ENCODE peak calls at places on chromosomes 6 and 20, in nine cellular contexts. E is NCI-H2029; G is activated CD8-positive, alpha-beta memory T cell treated with anti-CD3 and anti-CD28 coated beads for 24 hours; T is foreskin keratinocyte; O is neural crest cell; X is HT1080; M is HCT116; H is CD4-positive, alpha-beta memory T cell; C is AG20443. Q is an unnamed sample.

GRCh38 chr20:58014628-58015315 is 213.7 kb downstream of the ANKRD60 start:
- DNase-seq in E (no peak), G (no peak), T (peak; percentile 72), O (no peak), X (peak; percentile 93), M (peak; percentile 80), H (peak; percentile 44), C (no peak), Q (no peak)

GRCh38 chr6:75151013-75151412 is 54.8 kb downstream of the COL12A1 start:
- DNase-seq in E (no peak), G (no peak), T (no peak), O (no peak), X (no peak), M (no peak), H (no peak), C (no peak), Q (no peak)

GRCh38 chr6:105509506-105510331 is 106.8 kb upstream of the PREP start:
- DNase-seq in E (no peak), G (no peak), T (no peak), O (peak; percentile 16), X (no peak), M (peak; percentile 6), H (no peak), C (peak; percentile 21), Q (no peak)

GRCh38 chr20:3901028-3901746 is 12.0 kb downstream of the PANK2 start:
- DNase-seq in E (no peak), G (no peak), T (no peak), O (no peak), X (no peak), M (no peak), H (no peak), C (no peak), Q (no peak)

GRCh38 chr6:14841901-14842421 is 403.9 kb upstream of the JARID2 start:
- DNase-seq in E (no peak), G (no peak), T (peak; percentile 19), O (no peak), X (peak; percentile 15), M (no peak), H (no peak), C (peak; percentile 80), Q (no peak)

GRCh38 chr6:126824815-126825214 is 293.7 kb upstream of the RSPO3 start:
- DNase-seq in E (no peak), G (no peak), T (no peak), O (no peak), X (no peak), M (no peak), H (no peak), C (no peak), Q (no peak)

GRCh38 chr6:5657684-5658429 is 348.9 kb downstream of the NRN1 start:
- DNase-seq in E (no peak), G (no peak), T (no peak), O (no peak), X (no peak), M (no peak), H (no peak), C (peak; percentile 56), Q (no peak)

GRCh38 chr6:130381459-130382380 is 15.9 kb downstream of the TMEM200A start:
- DNase-seq in E (no peak), G (no peak), T (no peak), O (no peak), X (no peak), M (no peak), H (peak; percentile 60), C (no peak), Q (no peak)

GRCh38 chr6:45586216-45587171 is 208.8 kb upstream of the SUPT3H start:
- DNase-seq in E (no peak), G (peak; percentile 69), T (peak; percentile 91), O (no peak), X (no peak), M (no peak), H (peak; percentile 91), C (no peak), Q (no peak)

GRCh38 chr6:112298816-112299281 is 44.5 kb upstream of the LAMA4 start:
- DNase-seq in E (no peak), G (no peak), T (peak; percentile 86), O (no peak), X (peak; percentile 91), M (peak; percentile 23), H (no peak), C (peak; percentile 83), Q (no peak)

GRCh38 chr6:26594730-26595632 is 1.8 kb upstream of the ABT1 start:
- DNase-seq in E (no peak), G (peak; percentile 75), T (peak; percentile 69), O (no peak), X (peak; percentile 95), M (peak; percentile 80), H (no peak), C (no peak), Q (no peak)

GRCh38 chr20:31706607-31707257 is 15.9 kb downstream of the BCL2L1 start:
- DNase-seq in E (no peak), G (no peak), T (no peak), O (no peak), X (no peak), M (no peak), H (no peak), C (no peak), Q (no peak)

GRCh38 chr6:121436966-121437756 is 1.7 kb downstream of the GJA1 start:
- DNase-seq in E (no peak), G (peak; percentile 63), T (no peak), O (peak; percentile 55), X (no peak), M (no peak), H (no peak), C (peak; percentile 59), Q (no peak)

GRCh38 chr20:4113546-4113945 is 98.2 kb upstream of the RNF24 start:
- DNase-seq in E (no peak), G (peak; percentile 38), T (no peak), O (no peak), X (no peak), M (no peak), H (no peak), C (no peak), Q (no peak)